ENCODE peak calls at places on chromosomes 5 and 9, in seven cellular contexts. One of them, this sample, is unnamed.

GRCh38 chr9:127569819-127570401 is 42.2 kb upstream of the STXBP1 start:
- DNase-seq in NCI-H1105 treated with DMSO at 0.1 percent for 48 hours: no peak
- DNase-seq in CD8-positive, alpha-beta memory T cell: no peak
- DNase-seq in naive thymus-derived CD4-positive, alpha-beta T cell: peak; percentile 23
- DNase-seq in tibial artery: no peak
- DNase-seq in stimulated activated CD4-positive, alpha-beta T cell treated with anti-CD3 and anti-CD28 coated beads, Interleukin-15, amount 100 ng/mL, for 24 hours: peak; percentile 21
- DNase-seq in keratinocyte: no peak
- DNase-seq in this sample: no peak

GRCh38 chr5:3320317-3320865 is 275.2 kb upstream of the IRX1 start:
- DNase-seq in naive thymus-derived CD4-positive, alpha-beta T cell: no peak
- DNase-seq in NCI-H1105 treated with DMSO at 0.1 percent for 48 hours: no peak
- DNase-seq in stimulated activated CD4-positive, alpha-beta T cell treated with anti-CD3 and anti-CD28 coated beads, Interleukin-15, amount 100 ng/mL, for 24 hours: no peak
- DNase-seq in CD8-positive, alpha-beta memory T cell: no peak
- DNase-seq in keratinocyte: no peak
- DNase-seq in tibial artery: no peak
- DNase-seq in this sample: no peak

GRCh38 chr5:123450641-123451421 is 27.6 kb upstream of the CEP120 start:
- DNase-seq in naive thymus-derived CD4-positive, alpha-beta T cell: no peak
- DNase-seq in keratinocyte: no peak
- DNase-seq in CD8-positive, alpha-beta memory T cell: no peak
- DNase-seq in stimulated activated CD4-positive, alpha-beta T cell treated with anti-CD3 and anti-CD28 coated beads, Interleukin-15, amount 100 ng/mL, for 24 hours: no peak
- DNase-seq in NCI-H1105 treated with DMSO at 0.1 percent for 48 hours: peak; percentile 94
- DNase-seq in tibial artery: no peak
- DNase-seq in this sample: no peak

GRCh38 chr9:5375790-5376477 is 36.3 kb upstream of the RLN1 start:
- DNase-seq in CD8-positive, alpha-beta memory T cell: no peak
- DNase-seq in stimulated activated CD4-positive, alpha-beta T cell treated with anti-CD3 and anti-CD28 coated beads, Interleukin-15, amount 100 ng/mL, for 24 hours: no peak
- DNase-seq in tibial artery: no peak
- DNase-seq in NCI-H1105 treated with DMSO at 0.1 percent for 48 hours: no peak
- DNase-seq in keratinocyte: no peak
- DNase-seq in naive thymus-derived CD4-positive, alpha-beta T cell: no peak
- DNase-seq in this sample: no peak

GRCh38 chr5:32202394-32202793 is 28.3 kb upstream of the GOLPH3 start:
- DNase-seq in naive thymus-derived CD4-positive, alpha-beta T cell: no peak
- DNase-seq in keratinocyte: no peak
- DNase-seq in stimulated activated CD4-positive, alpha-beta T cell treated with anti-CD3 and anti-CD28 coated beads, Interleukin-15, amount 100 ng/mL, for 24 hours: no peak
- DNase-seq in CD8-positive, alpha-beta memory T cell: no peak
- DNase-seq in tibial artery: no peak
- DNase-seq in NCI-H1105 treated with DMSO at 0.1 percent for 48 hours: no peak
- DNase-seq in this sample: no peak

GRCh38 chr5:12480487-12480886 is 576.2 kb upstream of the CTNND2 start:
- DNase-seq in NCI-H1105 treated with DMSO at 0.1 percent for 48 hours: no peak
- DNase-seq in tibial artery: no peak
- DNase-seq in keratinocyte: no peak
- DNase-seq in stimulated activated CD4-positive, alpha-beta T cell treated with anti-CD3 and anti-CD28 coated beads, Interleukin-15, amount 100 ng/mL, for 24 hours: no peak
- DNase-seq in naive thymus-derived CD4-positive, alpha-beta T cell: no peak
- DNase-seq in CD8-positive, alpha-beta memory T cell: no peak
- DNase-seq in this sample: no peak

GRCh38 chr5:90297045-90297764 is 112.4 kb downstream of the CETN3 start:
- DNase-seq in keratinocyte: no peak
- DNase-seq in stimulated activated CD4-positive, alpha-beta T cell treated with anti-CD3 and anti-CD28 coated beads, Interleukin-15, amount 100 ng/mL, for 24 hours: no peak
- DNase-seq in naive thymus-derived CD4-positive, alpha-beta T cell: no peak
- DNase-seq in tibial artery: no peak
- DNase-seq in NCI-H1105 treated with DMSO at 0.1 percent for 48 hours: no peak
- DNase-seq in CD8-positive, alpha-beta memory T cell: no peak
- DNase-seq in this sample: no peak

GRCh38 chr9:121556580-121556979 is 56.9 kb upstream of the GGTA1 start:
- DNase-seq in keratinocyte: no peak
- DNase-seq in NCI-H1105 treated with DMSO at 0.1 percent for 48 hours: no peak
- DNase-seq in naive thymus-derived CD4-positive, alpha-beta T cell: no peak
- DNase-seq in stimulated activated CD4-positive, alpha-beta T cell treated with anti-CD3 and anti-CD28 coated beads, Interleukin-15, amount 100 ng/mL, for 24 hours: no peak
- DNase-seq in tibial artery: peak; percentile 64
- DNase-seq in CD8-positive, alpha-beta memory T cell: no peak
- DNase-seq in this sample: no peak

GRCh38 chr9:128341435-128341849 is 1.1 kb downstream of the SLC27A4 start:
- DNase-seq in keratinocyte: peak; percentile 36
- DNase-seq in naive thymus-derived CD4-positive, alpha-beta T cell: peak; percentile 33
- DNase-seq in tibial artery: peak; percentile 51
- DNase-seq in stimulated activated CD4-positive, alpha-beta T cell treated with anti-CD3 and anti-CD28 coated beads, Interleukin-15, amount 100 ng/mL, for 24 hours: peak; percentile 82
- DNase-seq in CD8-positive, alpha-beta memory T cell: peak; percentile 48
- DNase-seq in NCI-H1105 treated with DMSO at 0.1 percent for 48 hours: peak; percentile 66
- DNase-seq in this sample: peak; percentile 69

This sample was measured in B cell.